ENCODE peak calls at places on chromosomes 3 and 15, in nine cellular contexts. O is D341Med; H is HT1080; E is NCI-H1105; X is T-helper 1 cell; N is mesendoderm; S is activated CD4-positive, alpha-beta T cell treated with anti-CD3 and anti-CD28 coated beads for 1 hour; J is endothelial cell; R is NCI-H774. D is an unnamed sample.

GRCh38 chr3:186824430-186825139 is 17.9 kb upstream of the ADIPOQ start:
- DNase-seq in O (no peak), H (no peak), E (no peak), X (no peak), N (peak), S (no peak), J (no peak), R (no peak), D (no peak)

GRCh38 chr15:40398413-40398873 is 7.2 kb upstream of the IVD start:
- DNase-seq in O (no peak), H (peak), E (no peak), X (peak), N (no peak), S (no peak), J (no peak), R (no peak), D (no peak)

GRCh38 chr3:115581347-115582135 is 41.8 kb upstream of the GAP43 start:
- DNase-seq in O (no peak), H (peak), E (no peak), X (no peak), N (peak), S (no peak), J (no peak), R (no peak), D (no peak)

GRCh38 chr3:139377378-139377777 is 12.1 kb downstream of the COPB2 start:
- DNase-seq in O (no peak), H (no peak), E (no peak), X (no peak), N (no peak), S (no peak), J (no peak), R (no peak), D (no peak)

GRCh38 chr3:81643721-81644120 is 117.7 kb downstream of the GBE1 start:
- DNase-seq in O (peak), H (peak), E (no peak), X (no peak), N (peak), S (no peak), J (peak), R (no peak), D (no peak)

GRCh38 chr3:183295211-183295610 is 42.2 kb downstream of the B3GNT5 start:
- DNase-seq in O (no peak), H (peak), E (no peak), X (no peak), N (no peak), S (no peak), J (no peak), R (no peak), D (no peak)

GRCh38 chr15:78007965-78008886 is 69.3 kb downstream of the TBC1D2B start:
- DNase-seq in O (no peak), H (peak), E (no peak), X (no peak), N (no peak), S (no peak), J (no peak), R (no peak), D (peak)

GRCh38 chr3:31848921-31849320 is 132.1 kb downstream of the OSBPL10 start:
- DNase-seq in O (no peak), H (no peak), E (no peak), X (no peak), N (no peak), S (no peak), J (no peak), R (no peak), D (no peak)

GRCh38 chr3:139353920-139354556 is 10.2 kb downstream of the MRPS22 start:
- DNase-seq in O (peak), H (peak), E (peak), X (no peak), N (peak), S (no peak), J (peak), R (peak), D (no peak)

D was measured in upper lobe of right lung.